ENCODE peak calls at places on chromosomes 7 and 10, in five cellular contexts. G is adrenal gland, D is heart left ventricle, R is transverse colon, V is thyroid gland. C is an unnamed sample.

GRCh38 chr7:71182536-71182935 is 50.6 kb downstream of the GALNT17 start:
- DNase-seq in R (no peak), V (no peak), D (no peak), G (no peak), C (no peak)

GRCh38 chr7:43721193-43721806 is 8.0 kb downstream of the COA1 start:
- DNase-seq in G (no peak), R (no peak), D (no peak), V (no peak), C (no peak)

GRCh38 chr7:93575555-93576397 is 1.3 kb upstream of the CALCR start:
- DNase-seq in R (no peak), G (no peak), V (no peak), D (no peak), C (no peak)

GRCh38 chr7:99789441-99790070 is 5.6 kb upstream of the CYP3A4 start:
- DNase-seq in D (no peak), R (no peak), G (no peak), V (no peak), C (no peak)

GRCh38 chr7:16811555-16811954 is 6.8 kb upstream of the AGR2 start:
- DNase-seq in V (no peak), D (no peak), G (no peak), R (no peak), C (no peak)

GRCh38 chr10:72692897-72693598 is 1.1 kb downstream of the MCU start:
- DNase-seq in D (no peak), R (peak; percentile 34), G (no peak), V (no peak), C (no peak)

GRCh38 chr10:42954776-42955492 is 121.9 kb upstream of the RET start:
- DNase-seq in R (no peak), G (no peak), D (no peak), V (no peak), C (no peak)

GRCh38 chr7:3955751-3956696 is 655.0 kb downstream of the SDK1 start:
- DNase-seq in D (no peak), V (peak; percentile 67), G (no peak), R (peak; percentile 14), C (no peak)

GRCh38 chr7:38374507-38374906 is 101.1 kb upstream of the TARP start:
- DNase-seq in V (peak; percentile 11), R (no peak), D (no peak), G (peak; percentile 24), C (no peak)

GRCh38 chr10:8424555-8425201 is 370.2 kb downstream of the GATA3 start:
- DNase-seq in D (no peak), R (no peak), G (no peak), V (no peak), C (no peak)

GRCh38 chr7:34339061-34339526 is 318.9 kb upstream of the NPSR1 start:
- DNase-seq in G (no peak), R (no peak), V (no peak), D (no peak), C (no peak)

GRCh38 chr7:134865001-134865845 is 85.8 kb downstream of the CALD1 start:
- DNase-seq in G (no peak), V (no peak), D (no peak), R (no peak), C (no peak)

GRCh38 chr7:47326220-47326619 is 255.7 kb downstream of the TNS3 start:
- DNase-seq in D (no peak), R (no peak), V (peak; percentile 2), G (no peak), C (no peak)

GRCh38 chr7:87810130-87810529 is 66.0 kb downstream of the SLC25A40 start:
- DNase-seq in D (no peak), V (no peak), R (no peak), G (no peak), C (no peak)

GRCh38 chr7:131620673-131621609 is 64.5 kb upstream of the PODXL start:
- DNase-seq in R (no peak), V (no peak), D (no peak), G (no peak), C (no peak)

GRCh38 chr10:34033067-34033466 is 698.6 kb upstream of the NRP1 start:
- DNase-seq in V (no peak), G (no peak), D (no peak), R (no peak), C (no peak)

GRCh38 chr7:43658718-43659548 is 70.4 kb downstream of the COA1 start:
- DNase-seq in D (no peak), V (no peak), G (no peak), R (no peak), C (no peak)

GRCh38 chr7:608361-608760 is 88.7 kb upstream of the PDGFA start:
- DNase-seq in D (no peak), R (no peak), V (no peak), G (no peak), C (no peak)

GRCh38 chr7:91784469-91784868 is 96.0 kb downstream of the MTERF1 start:
- DNase-seq in D (no peak), G (no peak), V (no peak), R (no peak), C (no peak)

GRCh38 chr7:149787428-149788299 is 14.3 kb upstream of the ZNF467 start:
- DNase-seq in G (no peak), R (no peak), V (peak; percentile 36), D (no peak), C (no peak)

GRCh38 chr10:50417906-50418697 is 166.8 kb upstream of the ASAH2 start:
- DNase-seq in D (peak; percentile 85), G (peak; percentile 71), V (peak; percentile 43), R (peak; percentile 63), C (peak; percentile 56)

GRCh38 chr7:124328774-124329173 is 295.9 kb upstream of the TMEM229A start:
- DNase-seq in R (no peak), D (no peak), V (no peak), G (no peak), C (no peak)

DNA sequence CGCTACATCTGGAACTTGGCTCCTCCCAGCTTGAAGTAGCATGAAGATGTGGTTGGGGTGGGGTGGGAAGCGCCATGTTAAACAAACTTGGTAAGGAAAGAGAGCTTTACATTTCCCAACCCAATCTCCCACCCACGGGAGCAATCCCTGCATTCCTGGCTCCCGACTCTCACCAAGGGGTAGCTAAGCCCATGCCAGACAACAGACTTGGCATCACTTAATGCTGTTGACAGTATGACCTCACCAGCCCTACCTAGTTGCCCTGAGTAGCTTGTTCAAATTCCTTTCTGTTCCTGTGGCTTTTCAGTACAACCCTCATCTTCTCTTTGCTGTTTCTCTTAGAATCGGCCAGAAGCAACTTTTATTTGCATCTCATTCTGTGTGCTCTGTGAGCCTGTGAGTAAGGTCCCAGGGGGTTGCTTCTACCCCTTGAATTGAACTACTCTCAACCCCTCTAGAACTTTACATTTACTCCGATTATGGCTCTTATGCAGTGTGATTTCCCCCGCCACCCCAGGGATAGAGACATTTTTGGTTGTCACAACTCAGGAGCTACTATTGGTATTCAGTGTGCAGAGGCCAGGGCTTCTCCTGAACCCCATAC is 211.5 kb downstream of the SEC23IP start:
- DNase-seq in D (no peak), G (no peak), R (no peak), V (no peak), C (no peak)
- TF ChIP-seq POLR2A in D (no peak), G (no peak), R (no peak), V (no peak), C (no peak)

DNA sequence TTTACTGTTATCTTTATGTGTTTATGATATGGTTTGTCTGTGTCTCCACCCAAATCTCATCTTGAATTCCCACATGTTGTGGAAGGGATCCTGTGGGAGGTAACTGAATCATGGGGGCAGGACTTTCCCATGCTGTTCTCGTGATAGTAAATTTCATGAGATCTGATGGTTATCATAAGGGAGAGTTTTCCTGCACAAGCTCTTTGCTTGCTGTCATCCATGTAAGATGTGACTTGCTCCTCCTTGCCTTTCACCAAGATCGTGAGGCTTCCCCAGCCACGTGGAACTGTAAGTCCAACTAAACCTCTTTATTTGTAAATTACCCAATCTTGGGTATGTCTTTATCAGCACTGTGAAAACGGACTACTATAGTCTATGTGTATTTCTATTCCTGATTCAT is 539.0 kb downstream of the ARL4A start:
- DNase-seq in V (no peak), G (no peak), D (no peak), R (no peak), C (no peak)
- TF ChIP-seq POLR2A in V (no peak), G (no peak), D (no peak), R (no peak), C (no peak)

DNA sequence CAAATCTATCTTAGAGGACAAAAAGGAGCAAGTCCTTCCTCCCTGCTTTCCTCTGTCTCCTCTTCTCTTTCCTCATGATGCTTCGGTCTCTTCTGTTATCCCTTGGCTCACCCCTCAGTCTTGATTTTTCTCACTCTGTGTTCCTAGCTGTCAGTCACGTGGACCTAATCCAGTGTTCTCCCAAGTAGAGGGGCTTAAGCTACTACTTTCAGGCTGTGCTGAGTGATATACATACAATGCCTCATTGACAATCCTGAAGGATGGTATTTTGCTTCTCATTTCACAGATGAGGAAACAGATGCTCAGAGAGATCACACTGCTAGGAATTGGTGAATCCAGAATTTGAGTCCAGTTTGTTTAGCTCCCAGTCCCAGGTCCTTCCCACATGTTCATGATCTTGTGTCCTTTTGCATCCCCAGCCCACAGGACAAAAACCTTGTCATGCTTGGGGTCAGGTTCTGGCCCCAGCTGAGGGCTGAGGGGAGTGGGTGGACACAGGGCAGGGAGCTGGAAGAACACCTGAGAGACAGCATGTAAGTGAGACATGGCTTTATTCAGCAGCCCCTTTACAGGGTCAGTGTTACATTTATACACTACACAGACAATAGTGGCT is 50.5 kb upstream of the KMT2E start:
- DNase-seq in V (no peak), R (no peak), G (no peak), D (no peak), C (no peak)
- TF ChIP-seq POLR2A in V (no peak), R (no peak), G (no peak), D (no peak), C (no peak)

GRCh38 chr7:2138146-2138765 is 94.5 kb downstream of the MAD1L1 start:
- DNase-seq in V (no peak), G (no peak), R (peak; percentile 19), D (no peak), C (peak; percentile 72)
- TF ChIP-seq POLR2A in V (no peak), G (no peak), R (no peak), D (no peak), C (no peak)

GRCh38 chr7:50270531-50271018 is 33.9 kb upstream of the IKZF1 start:
- DNase-seq in V (no peak), D (no peak), G (no peak), R (no peak), C (no peak)
- TF ChIP-seq POLR2A in V (no peak), D (no peak), G (no peak), R (no peak), C (no peak)

GRCh38 chr7:140924019-140924820 is 509 bp downstream of the BRAF start:
- DNase-seq in G (peak; percentile 84), V (peak; percentile 72), R (peak; percentile 79), D (peak; percentile 83), C (peak; percentile 51)
- TF ChIP-seq POLR2A in G (peak; percentile 53), V (peak; percentile 56), R (no peak), D (peak; percentile 26), C (peak; percentile 47)

GRCh38 chr7:139681463-139681755 is 96.4 kb downstream of the HIPK2 start:
- DNase-seq in G (no peak), D (no peak), V (no peak), R (no peak), C (no peak)
- TF ChIP-seq POLR2A in G (no peak), D (no peak), V (no peak), R (no peak), C (no peak)